ENCODE peak calls at places on chromosomes 2 and 18, in seven cellular contexts. U, H, K, O, P, R and E are unnamed samples.

GRCh38 chr18:74531043-74531442 is 3.3 kb upstream of the CNDP1 start:
- DNase-seq in U (no peak), H (no peak), K (no peak), O (no peak), P (no peak), R (no peak), E (no peak)

GRCh38 chr2:148796735-148797512 is 78.1 kb upstream of the KIF5C start:
- DNase-seq in U (no peak), H (peak), K (no peak), O (no peak), P (no peak), R (no peak), E (no peak)

GRCh38 chr2:220001693-220002260 is 374.3 kb downstream of the SLC4A3 start:
- DNase-seq in U (no peak), H (peak), K (peak), O (no peak), P (peak), R (no peak), E (no peak)

GRCh38 chr2:162212366-162212765 is 30.9 kb downstream of the FAP start:
- DNase-seq in U (no peak), H (no peak), K (no peak), O (no peak), P (no peak), R (no peak), E (no peak)

GRCh38 chr18:50836521-50836957 is 16.7 kb upstream of the MRO start:
- DNase-seq in U (no peak), H (peak), K (peak), O (no peak), P (no peak), R (peak), E (no peak)

GRCh38 chr2:39264733-39265132 is 21.0 kb upstream of the CDKL4 start:
- DNase-seq in U (no peak), H (no peak), K (no peak), O (no peak), P (no peak), R (peak), E (no peak)

GRCh38 chr2:109268916-109269315 is 139.9 kb downstream of the SH3RF3 start:
- DNase-seq in U (no peak), H (no peak), K (no peak), O (no peak), P (no peak), R (no peak), E (no peak)

GRCh38 chr2:27737676-27738348 is 33.7 kb upstream of the MRPL33 start:
- DNase-seq in U (no peak), H (peak), K (peak), O (no peak), P (peak), R (no peak), E (no peak)